ENCODE peak calls at places on chromosomes 2 and 18, in seven cellular contexts. One of them, this sample, is unnamed.

GRCh38 chr2:26840937-26841610 is 6.9 kb upstream of the DPYSL5 start:
- DNase-seq in AG04450: no peak
- DNase-seq in kidney: no peak
- DNase-seq in Peyer's patch: no peak
- DNase-seq in IMR-90: no peak
- DNase-seq in body of pancreas: no peak
- DNase-seq in HepG2: peak; percentile 15
- DNase-seq in this sample: no peak

GRCh38 chr2:10514287-10514686 is 66.2 kb upstream of the ODC1 start:
- DNase-seq in Peyer's patch: no peak
- DNase-seq in HepG2: no peak
- DNase-seq in body of pancreas: no peak
- DNase-seq in IMR-90: no peak
- DNase-seq in kidney: peak; percentile 37
- DNase-seq in AG04450: no peak
- DNase-seq in this sample: no peak

GRCh38 chr2:126902152-126902835 is 3.6 kb downstream of the TEX51 start:
- DNase-seq in AG04450: no peak
- DNase-seq in kidney: peak; percentile 27
- DNase-seq in HepG2: no peak
- DNase-seq in body of pancreas: no peak
- DNase-seq in IMR-90: no peak
- DNase-seq in Peyer's patch: peak; percentile 4
- DNase-seq in this sample: no peak

GRCh38 chr2:12637754-12638153 is 79.0 kb upstream of the TRIB2 start:
- DNase-seq in IMR-90: peak; percentile 35
- DNase-seq in body of pancreas: no peak
- DNase-seq in AG04450: no peak
- DNase-seq in HepG2: no peak
- DNase-seq in Peyer's patch: no peak
- DNase-seq in kidney: no peak
- DNase-seq in this sample: no peak

GRCh38 chr2:159045545-159046454 is 77.4 kb downstream of the TANC1 start:
- DNase-seq in IMR-90: peak; percentile 45
- DNase-seq in body of pancreas: no peak
- DNase-seq in AG04450: no peak
- DNase-seq in Peyer's patch: no peak
- DNase-seq in kidney: no peak
- DNase-seq in HepG2: no peak
- DNase-seq in this sample: peak; percentile 24

GRCh38 chr2:142596334-142597088 is 281.0 kb upstream of the KYNU start:
- DNase-seq in AG04450: no peak
- DNase-seq in body of pancreas: no peak
- DNase-seq in IMR-90: peak; percentile 31
- DNase-seq in kidney: no peak
- DNase-seq in Peyer's patch: no peak
- DNase-seq in HepG2: peak; percentile 15
- DNase-seq in this sample: no peak

GRCh38 chr2:215749092-215749957 is 264.0 kb downstream of the MREG start:
- DNase-seq in IMR-90: peak; percentile 64
- DNase-seq in HepG2: peak; percentile 91
- DNase-seq in Peyer's patch: peak; percentile 24
- DNase-seq in AG04450: no peak
- DNase-seq in kidney: peak; percentile 85
- DNase-seq in body of pancreas: peak; percentile 18
- DNase-seq in this sample: no peak

GRCh38 chr2:23359631-23360567 is 25.1 kb upstream of the KLHL29 start:
- DNase-seq in body of pancreas: peak; percentile 67
- DNase-seq in AG04450: no peak
- DNase-seq in kidney: no peak
- DNase-seq in IMR-90: no peak
- DNase-seq in HepG2: peak; percentile 92
- DNase-seq in Peyer's patch: peak; percentile 5
- DNase-seq in this sample: no peak

GRCh38 chr2:138279871-138280270 is 221.7 kb upstream of the SPOPL start:
- DNase-seq in HepG2: no peak
- DNase-seq in Peyer's patch: no peak
- DNase-seq in kidney: no peak
- DNase-seq in IMR-90: no peak
- DNase-seq in body of pancreas: no peak
- DNase-seq in AG04450: no peak
- DNase-seq in this sample: peak; percentile 52

GRCh38 chr18:58438161-58438983 is 190.5 kb downstream of the ALPK2 start:
- DNase-seq in HepG2: no peak
- DNase-seq in AG04450: no peak
- DNase-seq in body of pancreas: no peak
- DNase-seq in Peyer's patch: no peak
- DNase-seq in kidney: no peak
- DNase-seq in IMR-90: peak; percentile 41
- DNase-seq in this sample: no peak
- H3K4me3 ChIP-seq in HepG2: no peak overlapping the region
- H3K4me3 ChIP-seq in AG04450: peak overlapping the region; percentile 40
- H3K4me3 ChIP-seq in body of pancreas: no peak overlapping the region
- H3K4me3 ChIP-seq in Peyer's patch: peak overlapping the region; percentile 31
- H3K4me3 ChIP-seq in kidney: peak overlapping the region; percentile 58
- H3K4me3 ChIP-seq in IMR-90: peak overlapping the region; percentile 43
- H3K4me3 ChIP-seq in this sample: peak overlapping the region; percentile 14

GRCh38 chr2:83967854-83968253 is 491.2 kb downstream of the SUCLG1 start:
- DNase-seq in body of pancreas: no peak
- DNase-seq in Peyer's patch: no peak
- DNase-seq in IMR-90: no peak
- DNase-seq in HepG2: no peak
- DNase-seq in kidney: no peak
- DNase-seq in AG04450: no peak
- DNase-seq in this sample: no peak
- TF ChIP-seq CTCF in body of pancreas: no peak
- TF ChIP-seq CTCF in Peyer's patch: no peak
- TF ChIP-seq CTCF in IMR-90: no peak
- TF ChIP-seq CTCF in HepG2: peak; percentile 14
- TF ChIP-seq CTCF in kidney: no peak
- TF ChIP-seq CTCF in AG04450: no peak
- TF ChIP-seq CTCF in this sample: no peak

GRCh38 chr18:48843162-48843561 is 107.6 kb downstream of the SMAD7 start:
- DNase-seq in AG04450: no peak
- DNase-seq in body of pancreas: no peak
- DNase-seq in IMR-90: no peak
- DNase-seq in Peyer's patch: no peak
- DNase-seq in HepG2: no peak
- DNase-seq in kidney: peak; percentile 71
- DNase-seq in this sample: no peak

GRCh38 chr18:48842259-48843061 is 108.3 kb downstream of the SMAD7 start:
- DNase-seq in IMR-90: no peak
- DNase-seq in Peyer's patch: peak; percentile 62
- DNase-seq in AG04450: no peak
- DNase-seq in kidney: peak; percentile 87
- DNase-seq in body of pancreas: peak; percentile 56
- DNase-seq in HepG2: no peak
- DNase-seq in this sample: no peak

GRCh38 chr18:48840491-48840877 is 110.3 kb downstream of the SMAD7 start:
- DNase-seq in IMR-90: no peak
- DNase-seq in AG04450: no peak
- DNase-seq in HepG2: no peak
- DNase-seq in Peyer's patch: no peak
- DNase-seq in kidney: peak; percentile 29
- DNase-seq in body of pancreas: no peak
- DNase-seq in this sample: no peak

GRCh38 chr18:48839819-48840490 is 110.8 kb downstream of the SMAD7 start:
- DNase-seq in HepG2: no peak
- DNase-seq in AG04450: no peak
- DNase-seq in body of pancreas: no peak
- DNase-seq in IMR-90: no peak
- DNase-seq in Peyer's patch: no peak
- DNase-seq in kidney: peak; percentile 23
- DNase-seq in this sample: no peak

GRCh38 chr18:48841381-48842258 is 109.1 kb downstream of the SMAD7 start:
- DNase-seq in HepG2: peak; percentile 27
- DNase-seq in AG04450: no peak
- DNase-seq in kidney: peak; percentile 94
- DNase-seq in body of pancreas: no peak
- DNase-seq in IMR-90: peak; percentile 57
- DNase-seq in Peyer's patch: no peak
- DNase-seq in this sample: no peak
- H3K4me3 ChIP-seq in HepG2: no peak overlapping the region
- H3K4me3 ChIP-seq in AG04450: no peak overlapping the region
- H3K4me3 ChIP-seq in kidney: no peak overlapping the region
- H3K4me3 ChIP-seq in body of pancreas: no peak overlapping the region
- H3K4me3 ChIP-seq in IMR-90: no peak overlapping the region
- H3K4me3 ChIP-seq in Peyer's patch: no peak overlapping the region
- H3K4me3 ChIP-seq in this sample: no peak overlapping the region

GRCh38 chr2:65919579-65920188 is 487.3 kb upstream of the SPRED2 start:
- DNase-seq in body of pancreas: no peak
- DNase-seq in Peyer's patch: no peak
- DNase-seq in IMR-90: no peak
- DNase-seq in AG04450: no peak
- DNase-seq in kidney: no peak
- DNase-seq in HepG2: no peak
- DNase-seq in this sample: no peak
- TF ChIP-seq CTCF in body of pancreas: no peak
- TF ChIP-seq CTCF in Peyer's patch: no peak
- TF ChIP-seq CTCF in IMR-90: no peak
- TF ChIP-seq CTCF in AG04450: no peak
- TF ChIP-seq CTCF in kidney: no peak
- TF ChIP-seq CTCF in HepG2: no peak
- TF ChIP-seq CTCF in this sample: no peak

DNA sequence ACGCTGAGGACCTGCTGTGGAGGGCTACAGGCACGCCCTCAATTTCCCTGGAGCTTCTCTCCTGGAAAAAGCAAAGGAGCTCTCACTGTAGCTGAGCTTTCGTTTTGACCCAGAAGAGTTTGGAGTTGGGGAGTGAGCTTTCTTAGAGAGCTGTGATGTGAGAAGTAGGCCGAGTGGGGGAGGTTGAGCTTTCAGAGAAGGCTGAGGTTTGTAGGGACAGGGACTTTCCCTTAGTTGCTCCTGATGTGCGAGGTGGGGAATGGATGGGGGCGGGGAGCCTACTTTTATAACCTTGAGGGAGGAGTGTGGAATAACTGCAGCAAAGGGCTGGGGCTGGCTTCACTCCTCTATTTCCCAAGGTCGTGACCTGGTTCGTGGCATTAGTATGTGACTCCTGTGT is 47.1 kb downstream of the ZNF532 start:
- DNase-seq in AG04450: no peak
- DNase-seq in IMR-90: peak; percentile 34
- DNase-seq in kidney: no peak
- DNase-seq in Peyer's patch: no peak
- DNase-seq in HepG2: no peak
- DNase-seq in body of pancreas: no peak
- DNase-seq in this sample: no peak
- H3K4me3 ChIP-seq in AG04450: no peak overlapping the region
- H3K4me3 ChIP-seq in IMR-90: no peak overlapping the region
- H3K4me3 ChIP-seq in kidney: peak overlapping the region; percentile 20
- H3K4me3 ChIP-seq in Peyer's patch: no peak overlapping the region
- H3K4me3 ChIP-seq in HepG2: no peak overlapping the region
- H3K4me3 ChIP-seq in body of pancreas: no peak overlapping the region
- H3K4me3 ChIP-seq in this sample: no peak overlapping the region

GRCh38 chr2:217918220-217919024 is 84.4 kb downstream of the TNS1 start:
- DNase-seq in IMR-90: peak; percentile 39
- DNase-seq in HepG2: peak; percentile 31
- DNase-seq in Peyer's patch: no peak
- DNase-seq in AG04450: no peak
- DNase-seq in body of pancreas: peak; percentile 25
- DNase-seq in kidney: peak; percentile 85
- DNase-seq in this sample: no peak
- TF ChIP-seq CTCF in IMR-90: peak; percentile 29
- TF ChIP-seq CTCF in HepG2: peak; percentile 52
- TF ChIP-seq CTCF in Peyer's patch: no peak
- TF ChIP-seq CTCF in AG04450: peak; percentile 25
- TF ChIP-seq CTCF in body of pancreas: peak; percentile 19
- TF ChIP-seq CTCF in kidney: no peak
- TF ChIP-seq CTCF in this sample: peak; percentile 28

DNA sequence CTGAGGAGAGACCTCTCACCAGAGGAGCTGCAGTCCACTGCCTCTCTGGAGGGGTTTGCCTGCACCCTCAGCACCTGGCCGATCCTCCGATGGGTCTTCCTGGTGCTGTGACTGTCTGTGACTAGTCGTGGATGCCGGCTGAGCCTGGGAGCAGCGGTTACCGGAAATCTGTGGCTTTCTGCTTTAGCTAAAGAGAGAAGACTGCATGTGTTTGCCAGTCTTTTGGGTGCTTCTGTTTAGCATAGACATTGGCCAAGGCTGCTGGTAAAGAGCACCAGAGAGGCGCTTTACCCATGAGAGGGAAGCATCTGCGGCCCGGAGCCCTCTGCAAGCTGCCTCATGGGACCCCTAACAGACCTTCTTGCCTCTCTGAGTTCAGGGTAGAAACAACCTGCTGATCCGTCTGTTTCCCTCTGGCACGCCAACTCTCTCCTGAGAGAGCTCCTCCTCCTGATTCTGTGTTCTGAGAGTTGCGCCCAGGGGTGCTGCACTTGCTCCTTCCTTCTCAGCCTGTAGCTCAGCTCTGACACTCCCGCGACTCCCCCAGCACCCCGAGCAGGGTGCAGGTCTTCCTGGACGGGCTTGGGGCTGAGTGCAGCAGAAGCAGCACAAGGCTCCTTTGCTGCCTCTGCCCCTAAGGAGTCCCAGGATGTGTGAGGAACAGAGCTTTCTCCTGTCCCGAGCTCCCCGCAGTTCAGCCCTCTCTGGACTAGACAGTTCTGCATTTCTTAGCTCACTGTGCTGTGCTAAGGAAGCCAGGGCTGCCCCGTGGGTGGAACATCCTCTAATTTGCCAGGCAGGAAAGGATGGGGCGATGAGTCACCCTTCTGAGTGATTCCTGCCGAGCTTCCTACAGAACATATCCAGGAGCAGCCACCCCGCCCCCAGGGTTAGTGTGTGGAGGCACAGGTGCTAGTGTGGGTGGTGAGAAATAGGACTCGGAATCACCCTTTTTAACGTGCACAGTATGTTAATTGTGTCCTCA is 203.2 kb downstream of the SH3RF3 start:
- DNase-seq in AG04450: peak; percentile 83
- DNase-seq in IMR-90: peak; percentile 96
- DNase-seq in HepG2: peak; percentile 21
- DNase-seq in Peyer's patch: peak; percentile 48
- DNase-seq in kidney: peak; percentile 85
- DNase-seq in body of pancreas: peak; percentile 35
- DNase-seq in this sample: peak; percentile 66
- H3K4me3 ChIP-seq in AG04450: no peak overlapping the region
- H3K4me3 ChIP-seq in IMR-90: no peak overlapping the region
- H3K4me3 ChIP-seq in HepG2: no peak overlapping the region
- H3K4me3 ChIP-seq in Peyer's patch: no peak overlapping the region
- H3K4me3 ChIP-seq in kidney: no peak overlapping the region
- H3K4me3 ChIP-seq in body of pancreas: no peak overlapping the region
- H3K4me3 ChIP-seq in this sample: no peak overlapping the region

GRCh38 chr18:12328179-12328823 is 20.3 kb downstream of the TUBB6 start:
- DNase-seq in AG04450: no peak
- DNase-seq in body of pancreas: no peak
- DNase-seq in kidney: no peak
- DNase-seq in IMR-90: no peak
- DNase-seq in Peyer's patch: no peak
- DNase-seq in HepG2: no peak
- DNase-seq in this sample: no peak
- TF ChIP-seq CTCF in AG04450: no peak
- TF ChIP-seq CTCF in body of pancreas: peak; percentile 1
- TF ChIP-seq CTCF in kidney: no peak
- TF ChIP-seq CTCF in IMR-90: no peak
- TF ChIP-seq CTCF in Peyer's patch: no peak
- TF ChIP-seq CTCF in HepG2: no peak
- TF ChIP-seq CTCF in this sample: no peak

DNA sequence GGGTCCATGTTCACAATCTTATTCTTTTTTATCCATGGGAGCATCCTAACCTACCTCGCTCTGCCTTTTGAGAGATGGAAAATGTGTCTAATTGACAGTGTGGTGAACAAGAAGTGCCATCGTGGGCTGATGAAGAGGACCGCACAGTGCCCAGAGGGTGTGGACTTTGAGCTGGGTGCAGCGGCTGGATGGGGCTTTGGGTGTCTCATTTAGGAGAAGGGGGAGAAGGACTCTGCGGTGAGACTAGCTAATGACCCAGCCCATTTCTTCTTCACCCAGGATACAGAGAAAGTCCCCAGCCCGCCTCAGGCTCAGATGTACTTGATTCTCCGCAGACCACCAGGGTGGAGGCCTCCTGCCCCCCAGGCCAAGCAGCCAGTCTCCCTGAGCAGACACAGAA is 33.7 kb upstream of the SNTG2 start:
- DNase-seq in Peyer's patch: no peak
- DNase-seq in AG04450: no peak
- DNase-seq in kidney: no peak
- DNase-seq in IMR-90: no peak
- DNase-seq in HepG2: no peak
- DNase-seq in body of pancreas: no peak
- DNase-seq in this sample: no peak
- H3K4me3 ChIP-seq in Peyer's patch: no peak overlapping the region
- H3K4me3 ChIP-seq in AG04450: no peak overlapping the region
- H3K4me3 ChIP-seq in kidney: no peak overlapping the region
- H3K4me3 ChIP-seq in IMR-90: no peak overlapping the region
- H3K4me3 ChIP-seq in HepG2: no peak overlapping the region
- H3K4me3 ChIP-seq in body of pancreas: no peak overlapping the region
- H3K4me3 ChIP-seq in this sample: no peak overlapping the region

This sample was measured in AG09309.